ENCODE peak calls at places on chromosomes 3 and 15, in six cellular contexts. V is NCI-H1105 treated with DMSO at 0.1 percent for 48 hours, I is HAP-1, W is fibroblast of the aortic adventitia, Z is GM12891, Y is GDM1. X is an unnamed sample.
A peak's percentile ranks its signal among the peaks of the same experiment; 100 is the strongest.

GRCh38 chr3:166661621-166662020 is 718.5 kb downstream of the ZBBX start:
- DNase-seq in V (no peak), I (no peak), W (no peak), Z (no peak), Y (no peak), X (no peak)

GRCh38 chr3:143090486-143090885 is 29.1 kb upstream of the CHST2 start:
- DNase-seq in V (peak; percentile 96), I (no peak), W (no peak), Z (no peak), Y (no peak), X (no peak)

GRCh38 chr3:184382326-184383032 is 2.6 kb downstream of the CHRD start:
- DNase-seq in V (no peak), I (no peak), W (no peak), Z (no peak), Y (no peak), X (no peak)

GRCh38 chr3:160169139-160169830 is 55.9 kb upstream of the C3orf80 start:
- DNase-seq in V (no peak), I (no peak), W (peak; percentile 87), Z (no peak), Y (no peak), X (no peak)

GRCh38 chr3:187497037-187497436 is 128.9 kb downstream of the RTP4 start:
- DNase-seq in V (no peak), I (peak; percentile 54), W (no peak), Z (no peak), Y (no peak), X (no peak)

GRCh38 chr3:155130001-155130400 is 49.9 kb downstream of the MME start:
- DNase-seq in V (no peak), I (no peak), W (peak; percentile 19), Z (no peak), Y (no peak), X (no peak)

GRCh38 chr3:190194506-190194905 is 73.8 kb upstream of the P3H2 start:
- DNase-seq in V (no peak), I (no peak), W (no peak), Z (no peak), Y (no peak), X (no peak)

GRCh38 chr15:79283252-79284048 is 928 bp downstream of the ANKRD34C start:
- DNase-seq in V (no peak), I (peak; percentile 21), W (peak; percentile 30), Z (peak; percentile 37), Y (no peak), X (no peak)

GRCh38 chr3:12479919-12480425 is 4.3 kb upstream of the TSEN2 start:
- DNase-seq in V (peak; percentile 54), I (peak; percentile 73), W (peak; percentile 70), Z (peak; percentile 51), Y (no peak), X (peak; percentile 29)

GRCh38 chr15:28977377-28978010 is 91.7 kb downstream of the APBA2 start:
- DNase-seq in V (no peak), I (no peak), W (peak; percentile 83), Z (no peak), Y (no peak), X (no peak)

GRCh38 chr15:89399390-89400120 is 64.9 kb upstream of the POLG start:
- DNase-seq in V (peak; percentile 33), I (no peak), W (no peak), Z (peak; percentile 74), Y (no peak), X (peak; percentile 47)

GRCh38 chr15:62390793-62391543 is 225.9 kb upstream of the C2CD4B start:
- DNase-seq in V (peak; percentile 48), I (peak; percentile 49), W (peak; percentile 42), Z (peak; percentile 38), Y (peak; percentile 11), X (no peak)

GRCh38 chr3:102004561-102004960 is 155.2 kb downstream of the NFKBIZ start:
- DNase-seq in V (no peak), I (no peak), W (no peak), Z (no peak), Y (no peak), X (no peak)

GRCh38 chr15:65055201-65055870 is 10.1 kb downstream of the SLC51B start:
- DNase-seq in V (no peak), I (no peak), W (peak; percentile 43), Z (no peak), Y (peak; percentile 63), X (no peak)

GRCh38 chr15:59591372-59591771 is 20.2 kb upstream of the GCNT3 start:
- DNase-seq in V (no peak), I (no peak), W (no peak), Z (no peak), Y (no peak), X (no peak)

X was measured in NCI-H345.